ENCODE peak calls at places on chromosome 7, in nine cellular contexts. A is lower lobe of right lung; G is tibial artery; K is kidney; P is HCT116; F is adipocyte; X is colonic mucosa; W is naive thymus-derived CD4-positive, alpha-beta T cell; E is fibroblast of lung. Y is an unnamed sample. For H3K9me3 and H3K4me1, the result is how much of the 10 kb centered on the place peaks cover.

GRCh38 chr7:5797716-5798115 is 16.3 kb upstream of the RNF216 start:
- DNase-seq in A (no peak), G (no peak), K (peak), P (no peak), F (no peak), X (peak), W (no peak), E (no peak), Y (no peak)

GRCh38 chr7:135514856-135515255 is 5.0 kb upstream of the CNOT4 start:
- DNase-seq in A (no peak), G (no peak), K (no peak), P (no peak), F (no peak), X (no peak), W (no peak), E (no peak), Y (no peak)

GRCh38 chr7:107610353-107610752 is 30.3 kb downstream of the BCAP29 start:
- DNase-seq in A (no peak), G (no peak), K (no peak), P (no peak), F (no peak), X (no peak), W (no peak), E (peak), Y (no peak)

GRCh38 chr7:16644624-16644986 is 949 bp downstream of the ANKMY2 start:
- DNase-seq in A (peak), G (peak), K (peak), P (no peak), F (peak), X (no peak), W (peak), E (peak), Y (no peak)

GRCh38 chr7:13179011-13179574 is 491.7 kb downstream of the ARL4A start:
- DNase-seq in A (no peak), G (no peak), K (no peak), P (no peak), F (no peak), X (no peak), W (no peak), E (peak), Y (no peak)

GRCh38 chr7:2954433-2954853 is 89.2 kb downstream of the CARD11 start:
- DNase-seq in A (peak), G (peak), K (no peak), P (no peak), F (no peak), X (no peak), W (no peak), E (no peak), Y (no peak)

GRCh38 chr7:63067897-63068585 is 930.6 kb upstream of the ZNF722 start:
- DNase-seq in A (no peak), G (peak), K (no peak), P (no peak), F (no peak), X (no peak), W (no peak), E (no peak), Y (no peak)

GRCh38 chr7:148299335-148299734 is 291.2 kb upstream of the C7orf33 start:
- DNase-seq in A (no peak), G (no peak), K (no peak), P (no peak), F (no peak), X (no peak), W (no peak), E (no peak), Y (no peak)

GRCh38 chr7:132368246-132368900 is 207.9 kb downstream of the PLXNA4 start:
- DNase-seq in A (no peak), G (no peak), K (no peak), P (no peak), F (no peak), X (peak), W (no peak), E (no peak), Y (no peak)

GRCh38 chr7:150531704-150532103 is 17.0 kb downstream of the GIMAP7 start:
- DNase-seq in A (no peak), G (no peak), K (no peak), P (no peak), F (no peak), X (no peak), W (no peak), E (no peak), Y (no peak)

GRCh38 chr7:22791204-22792158 is 31.2 kb downstream of the TOMM7 start:
- DNase-seq in A (no peak), G (no peak), K (no peak), P (no peak), F (peak), X (no peak), W (no peak), E (peak), Y (no peak)

GRCh38 chr7:80770061-80770460 is 131.6 kb downstream of the CD36 start:
- DNase-seq in A (no peak), G (no peak), K (no peak), P (no peak), F (no peak), X (no peak), W (no peak), E (no peak), Y (no peak)

GRCh38 chr7:76513817-76514799 is 3.8 kb downstream of the UPK3B start:
- DNase-seq in A (no peak), G (peak), K (peak), P (no peak), F (no peak), X (peak), W (no peak), E (no peak), Y (no peak)

GRCh38 chr7:2936891-2937580 is 92.9 kb upstream of the GNA12 start:
- DNase-seq in A (peak), G (peak), K (peak), P (no peak), F (no peak), X (no peak), W (no peak), E (no peak), Y (no peak)

GRCh38 chr7:16318989-16319915 is 102.1 kb downstream of the CRPPA start:
- DNase-seq in A (no peak), G (no peak), K (no peak), P (peak), F (no peak), X (no peak), W (no peak), E (peak), Y (no peak)

GRCh38 chr7:79454325-79454960 is 976 bp upstream of the MAGI2 start:
- DNase-seq in A (peak), G (peak), K (peak), P (no peak), F (peak), X (no peak), W (no peak), E (no peak), Y (no peak)

GRCh38 chr7:49986191-49986590 is 106.9 kb downstream of the ZPBP start:
- DNase-seq in A (no peak), G (no peak), K (peak), P (no peak), F (no peak), X (no peak), W (no peak), E (no peak), Y (no peak)

GRCh38 chr7:77580762-77581350 is 43.8 kb downstream of the PTPN12 start:
- DNase-seq in A (peak), G (no peak), K (no peak), P (no peak), F (peak), X (no peak), W (no peak), E (peak), Y (no peak)

GRCh38 chr7:80831996-80832395 is 86.9 kb downstream of the SEMA3C start:
- DNase-seq in A (no peak), G (no peak), K (no peak), P (no peak), F (no peak), X (no peak), W (no peak), E (no peak), Y (no peak)

GRCh38 chr7:69429817-69430501 is 168.3 kb upstream of the AUTS2 start:
- DNase-seq in A (peak), G (peak), K (peak), P (no peak), F (peak), X (peak), W (no peak), E (peak), Y (no peak)

GRCh38 chr7:24812313-24812945 is 55.2 kb upstream of the GSDME start:
- DNase-seq in A (peak), G (no peak), K (no peak), P (no peak), F (peak), X (peak), W (peak), E (peak), Y (no peak)

GRCh38 chr7:36261019-36261754 is 108.1 kb downstream of the EEPD1 start:
- DNase-seq in A (no peak), G (no peak), K (no peak), P (no peak), F (no peak), X (no peak), W (no peak), E (peak), Y (no peak)

GRCh38 chr7:84908196-84908793 is 278.6 kb downstream of the SEMA3D start:
- DNase-seq in A (no peak), G (no peak), K (no peak), P (no peak), F (no peak), X (no peak), W (no peak), E (no peak), Y (no peak)

GRCh38 chr7:150829426-150829825 is 22.9 kb upstream of the AOC1 start:
- DNase-seq in A (no peak), G (no peak), K (no peak), P (no peak), F (no peak), X (no peak), W (no peak), E (no peak), Y (no peak)

GRCh38 chr7:101553018-101553770 is 75.9 kb downstream of the MYL10 start:
- DNase-seq in A (no peak), G (peak), K (peak), P (no peak), F (no peak), X (no peak), W (no peak), E (no peak), Y (no peak)

GRCh38 chr7:45129906-45130305 is 18.4 kb upstream of the TBRG4 start:
- DNase-seq in A (no peak), G (no peak), K (no peak), P (no peak), F (no peak), X (no peak), W (no peak), E (no peak), Y (no peak)

GRCh38 chr7:114086491-114086905 is 167.7 kb upstream of the PPP1R3A start:
- DNase-seq in A (peak), G (no peak), K (peak), P (no peak), F (peak), X (peak), W (no peak), E (no peak), Y (no peak)

GRCh38 chr7:19773361-19773760 is at the start of gene TMEM196:
- DNase-seq in A (no peak), G (no peak), K (no peak), P (no peak), F (no peak), X (no peak), W (no peak), E (no peak), Y (no peak)

GRCh38 chr7:74338366-74339108 is 49.3 kb downstream of the CLIP2 start:
- DNase-seq in A (no peak), G (no peak), K (no peak), P (no peak), F (no peak), X (no peak), W (no peak), E (no peak), Y (no peak)

GRCh38 chr7:20795361-20795760 is 8.7 kb upstream of the SP8 start:
- DNase-seq in A (no peak), G (no peak), K (no peak), P (no peak), F (no peak), X (no peak), W (no peak), E (no peak), Y (no peak)

GRCh38 chr7:28686418-28686800 is 271.7 kb downstream of the TRIL start:
- DNase-seq in A (no peak), G (no peak), K (no peak), P (no peak), F (peak), X (no peak), W (no peak), E (peak), Y (no peak)

GRCh38 chr7:127628445-127628844 is 10.5 kb upstream of the PAX4 start:
- DNase-seq in A (no peak), G (no peak), K (no peak), P (no peak), F (no peak), X (no peak), W (no peak), E (no peak), Y (no peak)

GRCh38 chr7:51647931-51648351 is 331.3 kb upstream of the COBL start:
- DNase-seq in A (no peak), G (no peak), K (no peak), P (no peak), F (peak), X (peak), W (no peak), E (no peak), Y (no peak)

GRCh38 chr7:149816267-149816751 is 21.9 kb upstream of the ZNF862 start:
- DNase-seq in A (no peak), G (no peak), K (peak), P (no peak), F (no peak), X (no peak), W (no peak), E (no peak), Y (no peak)

GRCh38 chr7:97118306-97118917 is 914 bp downstream of the SDHAF3 start:
- DNase-seq in A (no peak), G (no peak), K (no peak), P (no peak), F (peak), X (no peak), W (no peak), E (peak), Y (no peak)

GRCh38 chr7:12770227-12770975 is 83.0 kb downstream of the ARL4A start:
- DNase-seq in A (no peak), G (no peak), K (no peak), P (no peak), F (peak), X (peak), W (no peak), E (peak), Y (no peak)

GRCh38 chr7:40525764-40526163 is 391.0 kb downstream of the SUGCT start:
- DNase-seq in A (no peak), G (no peak), K (no peak), P (no peak), F (no peak), X (no peak), W (no peak), E (no peak), Y (no peak)
- H3K9me3 ChIP-seq in A (under half), G (under half), K (under half), P (under half), F (under half), X (under half), W (under half), E (under half), Y (under half)

DNA sequence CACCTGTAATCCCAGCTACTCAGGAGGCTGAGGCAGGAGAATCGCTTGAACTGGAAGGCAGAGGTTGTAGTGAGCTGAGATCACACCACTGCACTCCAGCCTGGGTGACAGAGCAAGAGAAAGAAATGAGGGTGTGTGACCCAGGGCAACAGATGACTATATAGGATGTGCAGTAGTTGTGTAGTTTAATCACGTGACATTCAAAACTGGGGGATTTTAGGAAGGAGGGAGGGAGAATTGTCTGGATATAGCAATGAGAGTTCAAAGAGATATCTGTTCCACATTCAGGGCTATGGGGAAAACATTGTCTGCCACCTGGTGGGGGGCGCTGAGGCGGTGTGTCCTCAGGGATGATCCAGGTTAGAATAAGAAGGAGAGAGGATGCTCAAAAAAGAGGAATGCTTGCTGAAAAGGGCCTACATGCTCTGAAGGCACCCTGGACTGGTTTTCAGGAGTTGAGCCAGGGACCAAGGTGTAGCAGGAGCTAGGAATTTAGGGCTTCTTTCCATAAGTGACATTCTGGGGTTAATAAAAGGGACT is 7.8 kb upstream of the ZYX start:
- DNase-seq in A (no peak), G (no peak), K (peak), P (no peak), F (no peak), X (no peak), W (no peak), E (no peak), Y (no peak)
- H3K4me1 ChIP-seq in A (under half), G (under half), K (under half), P (under half), F (under half), X (under half), W (half or more), E (under half), Y (under half)

GRCh38 chr7:158133057-158133456 is 454.6 kb downstream of the PTPRN2 start:
- DNase-seq in A (no peak), G (peak), K (peak), P (no peak), F (no peak), X (no peak), W (no peak), E (no peak), Y (no peak)

GRCh38 chr7:158130023-158130409 is 457.6 kb downstream of the PTPRN2 start:
- DNase-seq in A (no peak), G (peak), K (no peak), P (no peak), F (no peak), X (no peak), W (no peak), E (no peak), Y (no peak)

GRCh38 chr7:158134824-158135223 is 452.8 kb downstream of the PTPRN2 start:
- DNase-seq in A (no peak), G (no peak), K (peak), P (no peak), F (no peak), X (no peak), W (no peak), E (no peak), Y (no peak)

GRCh38 chr7:158135931-158136330 is 451.7 kb downstream of the PTPRN2 start:
- DNase-seq in A (no peak), G (no peak), K (peak), P (no peak), F (no peak), X (no peak), W (no peak), E (no peak), Y (no peak)

DNA sequence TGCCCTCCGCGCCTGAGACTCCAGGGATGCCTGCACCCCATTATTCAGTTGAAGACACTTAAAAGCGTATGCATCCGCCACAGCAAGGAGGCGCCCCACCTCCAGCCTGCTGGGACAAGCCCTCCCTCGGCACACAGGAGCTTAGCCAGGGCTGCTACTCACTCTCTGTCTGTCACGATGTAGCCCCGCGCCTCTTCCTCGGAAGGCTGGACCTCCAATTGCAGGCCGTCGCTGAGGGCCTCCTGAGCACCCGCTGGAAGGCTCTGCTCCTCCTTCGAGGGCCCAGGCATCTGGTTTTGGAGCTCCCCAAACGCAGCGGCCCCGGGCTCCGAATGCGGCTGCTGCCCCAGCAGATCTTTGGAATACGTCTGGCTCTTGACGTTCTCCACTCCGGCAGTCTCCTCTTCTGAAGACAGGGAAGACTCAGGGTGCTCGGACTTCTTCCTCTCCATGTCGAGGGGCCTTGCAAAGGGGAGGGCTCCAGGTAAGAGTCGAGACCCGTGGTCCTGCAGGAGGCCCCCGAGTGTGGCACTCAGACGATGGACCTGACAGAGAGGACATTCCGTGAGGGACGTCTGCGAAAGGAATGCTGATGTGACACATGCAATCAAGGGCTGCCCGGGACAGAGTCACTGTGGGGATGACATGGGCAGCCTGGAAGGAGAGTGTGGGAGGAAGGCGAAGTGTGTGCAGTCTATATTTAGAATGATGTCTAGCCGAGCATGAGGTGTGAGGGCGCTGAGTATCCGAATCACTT is 453.9 kb downstream of the PTPRN2 start:
- DNase-seq in A (no peak), G (peak), K (peak), P (no peak), F (no peak), X (no peak), W (no peak), E (no peak), Y (no peak)
- H3K9me3 ChIP-seq in A (under half), G (under half), K (under half), P (under half), F (under half), X (under half), W (under half), E (under half), Y (under half)

GRCh38 chr7:27126596-27127327 is 3.8 kb downstream of the HOXA4 start:
- DNase-seq in A (no peak), G (no peak), K (no peak), P (no peak), F (no peak), X (peak), W (no peak), E (no peak), Y (no peak)

GRCh38 chr7:27124096-27124978 is 6.2 kb downstream of the HOXA4 start:
- DNase-seq in A (no peak), G (no peak), K (peak), P (peak), F (no peak), X (peak), W (no peak), E (peak), Y (no peak)

GRCh38 chr7:27128034-27128433 is 2.5 kb downstream of the HOXA4 start:
- DNase-seq in A (no peak), G (no peak), K (no peak), P (no peak), F (no peak), X (peak), W (no peak), E (peak), Y (no peak)

GRCh38 chr7:27124979-27125689 is 5.4 kb downstream of the HOXA4 start:
- DNase-seq in A (no peak), G (no peak), K (no peak), P (no peak), F (no peak), X (peak), W (no peak), E (no peak), Y (no peak)

GRCh38 chr7:27125986-27126394 is 4.6 kb downstream of the HOXA4 start:
- DNase-seq in A (no peak), G (no peak), K (no peak), P (no peak), F (no peak), X (no peak), W (no peak), E (no peak), Y (no peak)
- H3K4me1 ChIP-seq in A (under half), G (under half), K (under half), P (under half), F (under half), X (under half), W (under half), E (under half), Y (under half)

DNA sequence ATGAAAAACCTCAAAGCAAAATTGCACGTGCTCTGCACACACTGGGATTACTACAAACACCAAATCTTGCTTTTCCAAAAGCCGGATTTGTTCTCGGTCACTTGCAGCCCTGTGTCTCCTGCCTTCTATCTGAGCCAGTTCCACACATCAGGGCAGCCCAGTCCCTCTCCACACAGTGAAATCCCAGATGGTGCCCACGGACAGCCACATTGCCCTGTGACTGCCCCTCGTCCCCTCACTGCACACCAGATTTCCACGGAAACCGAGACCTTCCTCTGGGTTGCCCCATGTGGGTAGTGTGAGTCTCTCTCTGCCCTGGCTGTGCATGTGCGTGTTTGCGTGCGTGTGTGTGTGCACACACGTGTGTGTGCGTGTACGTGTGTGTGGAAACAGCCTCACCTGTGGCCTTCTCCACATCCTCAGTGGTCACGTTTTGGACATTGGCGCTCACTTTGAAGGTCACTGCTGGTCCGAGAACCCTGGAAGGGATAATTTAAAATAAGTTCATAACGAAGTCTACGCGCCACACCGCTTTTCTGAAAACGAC is 506.7 kb downstream of the PTPRN2 start:
- DNase-seq in A (no peak), G (peak), K (peak), P (no peak), F (no peak), X (no peak), W (no peak), E (no peak), Y (no peak)
- H3K9me3 ChIP-seq in A (under half), G (under half), K (under half), P (under half), F (under half), X (under half), W (under half), E (under half), Y (under half)